ENCODE peak calls at places on chromosomes 6 and 20, in ten cellular contexts. One of them, this sample, is unnamed.

GRCh38 chr6:13729891-13730290 is 18.3 kb upstream of the RANBP9 start:
- DNase-seq in endothelial cell of umbilical vein: no peak
- DNase-seq in IMR-90: peak
- DNase-seq in endothelial cell: no peak
- DNase-seq in hepatocyte: no peak
- DNase-seq in astrocyte: peak
- DNase-seq in Caco-2: no peak
- DNase-seq in A549: no peak
- DNase-seq in WTC11: no peak
- DNase-seq in tibial artery: no peak
- DNase-seq in this sample: no peak

GRCh38 chr6:149884617-149885016 is 13.3 kb downstream of the RAET1E start:
- DNase-seq in endothelial cell of umbilical vein: no peak
- DNase-seq in IMR-90: no peak
- DNase-seq in endothelial cell: no peak
- DNase-seq in hepatocyte: no peak
- DNase-seq in astrocyte: no peak
- DNase-seq in Caco-2: no peak
- DNase-seq in A549: no peak
- DNase-seq in WTC11: no peak
- DNase-seq in tibial artery: no peak
- DNase-seq in this sample: no peak

GRCh38 chr6:24891004-24891403 is 44.8 kb downstream of the RIPOR2 start:
- DNase-seq in endothelial cell of umbilical vein: no peak
- DNase-seq in IMR-90: no peak
- DNase-seq in endothelial cell: no peak
- DNase-seq in hepatocyte: no peak
- DNase-seq in astrocyte: no peak
- DNase-seq in Caco-2: no peak
- DNase-seq in A549: no peak
- DNase-seq in WTC11: no peak
- DNase-seq in tibial artery: no peak
- DNase-seq in this sample: no peak

GRCh38 chr6:87378947-87379346 is 28.8 kb upstream of the CFAP206 start:
- DNase-seq in endothelial cell of umbilical vein: no peak
- DNase-seq in IMR-90: no peak
- DNase-seq in endothelial cell: no peak
- DNase-seq in hepatocyte: no peak
- DNase-seq in astrocyte: no peak
- DNase-seq in Caco-2: no peak
- DNase-seq in A549: no peak
- DNase-seq in WTC11: no peak
- DNase-seq in tibial artery: no peak
- DNase-seq in this sample: no peak

GRCh38 chr6:34020278-34020677 is 125.6 kb downstream of the GRM4 start:
- DNase-seq in endothelial cell of umbilical vein: no peak
- DNase-seq in IMR-90: no peak
- DNase-seq in endothelial cell: no peak
- DNase-seq in hepatocyte: no peak
- DNase-seq in astrocyte: no peak
- DNase-seq in Caco-2: no peak
- DNase-seq in A549: no peak
- DNase-seq in WTC11: no peak
- DNase-seq in tibial artery: no peak
- DNase-seq in this sample: no peak

GRCh38 chr20:4830696-4831095 is 109.0 kb downstream of the PRND start:
- DNase-seq in endothelial cell of umbilical vein: peak
- DNase-seq in IMR-90: no peak
- DNase-seq in endothelial cell: no peak
- DNase-seq in hepatocyte: no peak
- DNase-seq in astrocyte: no peak
- DNase-seq in Caco-2: no peak
- DNase-seq in A549: no peak
- DNase-seq in WTC11: no peak
- DNase-seq in tibial artery: no peak
- DNase-seq in this sample: no peak

GRCh38 chr6:5529733-5530132 is 268.4 kb downstream of the FARS2 start:
- DNase-seq in endothelial cell of umbilical vein: no peak
- DNase-seq in IMR-90: no peak
- DNase-seq in endothelial cell: no peak
- DNase-seq in hepatocyte: no peak
- DNase-seq in astrocyte: peak
- DNase-seq in Caco-2: no peak
- DNase-seq in A549: no peak
- DNase-seq in WTC11: no peak
- DNase-seq in tibial artery: no peak
- DNase-seq in this sample: no peak

GRCh38 chr6:38876470-38876869 is 161.4 kb downstream of the DNAH8 start:
- DNase-seq in endothelial cell of umbilical vein: no peak
- DNase-seq in IMR-90: no peak
- DNase-seq in endothelial cell: peak
- DNase-seq in hepatocyte: no peak
- DNase-seq in astrocyte: peak
- DNase-seq in Caco-2: no peak
- DNase-seq in A549: no peak
- DNase-seq in WTC11: no peak
- DNase-seq in tibial artery: no peak
- DNase-seq in this sample: no peak

GRCh38 chr6:161128680-161129196 is 137.2 kb downstream of the MAP3K4 start:
- DNase-seq in endothelial cell of umbilical vein: no peak
- DNase-seq in IMR-90: peak
- DNase-seq in endothelial cell: no peak
- DNase-seq in hepatocyte: no peak
- DNase-seq in astrocyte: peak
- DNase-seq in Caco-2: no peak
- DNase-seq in A549: no peak
- DNase-seq in WTC11: no peak
- DNase-seq in tibial artery: no peak
- DNase-seq in this sample: no peak

GRCh38 chr20:37071481-37071911 is 24.3 kb downstream of the RBL1 start:
- DNase-seq in endothelial cell of umbilical vein: no peak
- DNase-seq in IMR-90: peak
- DNase-seq in endothelial cell: no peak
- DNase-seq in hepatocyte: no peak
- DNase-seq in astrocyte: peak
- DNase-seq in Caco-2: no peak
- DNase-seq in A549: no peak
- DNase-seq in WTC11: no peak
- DNase-seq in tibial artery: no peak
- DNase-seq in this sample: no peak

GRCh38 chr20:1900321-1900791 is 5.1 kb downstream of the SIRPA start:
- DNase-seq in endothelial cell of umbilical vein: peak
- DNase-seq in IMR-90: peak
- DNase-seq in endothelial cell: peak
- DNase-seq in hepatocyte: peak
- DNase-seq in astrocyte: peak
- DNase-seq in Caco-2: peak
- DNase-seq in A549: peak
- DNase-seq in WTC11: peak
- DNase-seq in tibial artery: peak
- DNase-seq in this sample: no peak

GRCh38 chr20:46077642-46078305 is 12.0 kb downstream of the NCOA5 start:
- DNase-seq in endothelial cell of umbilical vein: no peak
- DNase-seq in IMR-90: no peak
- DNase-seq in endothelial cell: no peak
- DNase-seq in hepatocyte: no peak
- DNase-seq in astrocyte: no peak
- DNase-seq in Caco-2: no peak
- DNase-seq in A549: no peak
- DNase-seq in WTC11: no peak
- DNase-seq in tibial artery: no peak
- DNase-seq in this sample: no peak

GRCh38 chr6:21371676-21372161 is 221.8 kb upstream of the SOX4 start:
- DNase-seq in endothelial cell of umbilical vein: no peak
- DNase-seq in IMR-90: no peak
- DNase-seq in endothelial cell: no peak
- DNase-seq in hepatocyte: peak
- DNase-seq in astrocyte: peak
- DNase-seq in Caco-2: no peak
- DNase-seq in A549: no peak
- DNase-seq in WTC11: no peak
- DNase-seq in tibial artery: no peak
- DNase-seq in this sample: no peak

GRCh38 chr6:41517473-41517872 is 28.7 kb upstream of the FOXP4 start:
- DNase-seq in endothelial cell of umbilical vein: no peak
- DNase-seq in IMR-90: no peak
- DNase-seq in endothelial cell: no peak
- DNase-seq in hepatocyte: no peak
- DNase-seq in astrocyte: no peak
- DNase-seq in Caco-2: no peak
- DNase-seq in A549: no peak
- DNase-seq in WTC11: no peak
- DNase-seq in tibial artery: no peak
- DNase-seq in this sample: no peak

GRCh38 chr6:127514396-127515227 is 4.5 kb downstream of the MTCL3 start:
- DNase-seq in endothelial cell of umbilical vein: no peak
- DNase-seq in IMR-90: peak
- DNase-seq in endothelial cell: peak
- DNase-seq in hepatocyte: peak
- DNase-seq in astrocyte: peak
- DNase-seq in Caco-2: no peak
- DNase-seq in A549: no peak
- DNase-seq in WTC11: peak
- DNase-seq in tibial artery: no peak
- DNase-seq in this sample: no peak

GRCh38 chr6:88725111-88725711 is 238.2 kb downstream of the RNGTT start:
- DNase-seq in endothelial cell of umbilical vein: no peak
- DNase-seq in IMR-90: peak
- DNase-seq in endothelial cell: peak
- DNase-seq in hepatocyte: peak
- DNase-seq in astrocyte: peak
- DNase-seq in Caco-2: peak
- DNase-seq in A549: no peak
- DNase-seq in WTC11: peak
- DNase-seq in tibial artery: no peak
- DNase-seq in this sample: no peak
- TF ChIP-seq CTCF in endothelial cell of umbilical vein: no peak
- TF ChIP-seq CTCF in IMR-90: peak
- TF ChIP-seq CTCF in endothelial cell: peak
- TF ChIP-seq CTCF in hepatocyte: peak
- TF ChIP-seq CTCF in astrocyte: peak
- TF ChIP-seq CTCF in Caco-2: peak
- TF ChIP-seq CTCF in A549: no peak
- TF ChIP-seq CTCF in WTC11: peak
- TF ChIP-seq CTCF in tibial artery: no peak
- TF ChIP-seq CTCF in this sample: no peak

GRCh38 chr6:9611016-9611415 is 803.9 kb downstream of the TFAP2A start:
- DNase-seq in endothelial cell of umbilical vein: no peak
- DNase-seq in IMR-90: no peak
- DNase-seq in endothelial cell: no peak
- DNase-seq in hepatocyte: no peak
- DNase-seq in astrocyte: no peak
- DNase-seq in Caco-2: no peak
- DNase-seq in A549: no peak
- DNase-seq in WTC11: no peak
- DNase-seq in tibial artery: no peak
- DNase-seq in this sample: no peak
- TF ChIP-seq CTCF in endothelial cell of umbilical vein: no peak
- TF ChIP-seq CTCF in IMR-90: no peak
- TF ChIP-seq CTCF in endothelial cell: no peak
- TF ChIP-seq CTCF in hepatocyte: no peak
- TF ChIP-seq CTCF in astrocyte: no peak
- TF ChIP-seq CTCF in Caco-2: no peak
- TF ChIP-seq CTCF in A549: no peak
- TF ChIP-seq CTCF in WTC11: no peak
- TF ChIP-seq CTCF in tibial artery: no peak
- TF ChIP-seq CTCF in this sample: no peak

GRCh38 chr20:32508775-32509119 is 76.4 kb downstream of the NOL4L start:
- DNase-seq in endothelial cell of umbilical vein: no peak
- DNase-seq in IMR-90: no peak
- DNase-seq in endothelial cell: no peak
- DNase-seq in hepatocyte: no peak
- DNase-seq in astrocyte: no peak
- DNase-seq in Caco-2: no peak
- DNase-seq in A549: no peak
- DNase-seq in WTC11: no peak
- DNase-seq in tibial artery: no peak
- DNase-seq in this sample: no peak

GRCh38 chr20:32510601-32511357 is 74.4 kb downstream of the NOL4L start:
- DNase-seq in endothelial cell of umbilical vein: no peak
- DNase-seq in IMR-90: no peak
- DNase-seq in endothelial cell: peak
- DNase-seq in hepatocyte: peak
- DNase-seq in astrocyte: no peak
- DNase-seq in Caco-2: peak
- DNase-seq in A549: no peak
- DNase-seq in WTC11: no peak
- DNase-seq in tibial artery: no peak
- DNase-seq in this sample: no peak

GRCh38 chr20:32510120-32510600 is 75.0 kb downstream of the NOL4L start:
- DNase-seq in endothelial cell of umbilical vein: no peak
- DNase-seq in IMR-90: no peak
- DNase-seq in endothelial cell: no peak
- DNase-seq in hepatocyte: peak
- DNase-seq in astrocyte: no peak
- DNase-seq in Caco-2: peak
- DNase-seq in A549: no peak
- DNase-seq in WTC11: no peak
- DNase-seq in tibial artery: no peak
- DNase-seq in this sample: no peak

GRCh38 chr20:32507998-32508774 is 76.9 kb downstream of the NOL4L start:
- DNase-seq in endothelial cell of umbilical vein: no peak
- DNase-seq in IMR-90: no peak
- DNase-seq in endothelial cell: no peak
- DNase-seq in hepatocyte: no peak
- DNase-seq in astrocyte: no peak
- DNase-seq in Caco-2: no peak
- DNase-seq in A549: no peak
- DNase-seq in WTC11: no peak
- DNase-seq in tibial artery: no peak
- DNase-seq in this sample: no peak

DNA sequence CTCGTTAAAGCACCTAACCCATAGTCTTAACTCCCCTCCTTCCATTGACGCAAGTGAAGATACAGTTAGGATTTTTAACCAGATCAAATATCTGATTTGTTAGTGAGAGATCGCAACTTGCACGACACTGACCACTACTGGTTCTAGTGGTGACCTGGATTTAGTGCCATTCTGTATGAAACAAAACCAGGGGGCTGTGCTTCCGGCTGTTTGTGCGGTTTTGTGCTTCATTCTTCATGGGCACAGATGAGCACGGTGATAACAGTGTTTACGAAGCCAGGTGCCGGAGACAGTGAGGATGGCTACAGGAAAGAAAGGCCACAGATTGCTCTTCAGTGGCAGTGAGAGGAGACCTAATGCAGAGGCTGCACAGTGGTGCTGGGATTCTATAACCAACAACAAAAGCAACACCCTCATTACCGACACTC is 75.5 kb downstream of the NOL4L start:
- DNase-seq in endothelial cell of umbilical vein: peak
- DNase-seq in IMR-90: peak
- DNase-seq in endothelial cell: peak
- DNase-seq in hepatocyte: no peak
- DNase-seq in astrocyte: no peak
- DNase-seq in Caco-2: peak
- DNase-seq in A549: no peak
- DNase-seq in WTC11: no peak
- DNase-seq in tibial artery: no peak
- DNase-seq in this sample: no peak
- TF ChIP-seq CTCF in endothelial cell of umbilical vein: peak
- TF ChIP-seq CTCF in IMR-90: peak
- TF ChIP-seq CTCF in endothelial cell: no peak
- TF ChIP-seq CTCF in hepatocyte: peak
- TF ChIP-seq CTCF in astrocyte: no peak
- TF ChIP-seq CTCF in Caco-2: peak
- TF ChIP-seq CTCF in A549: peak
- TF ChIP-seq CTCF in WTC11: no peak
- TF ChIP-seq CTCF in tibial artery: no peak
- TF ChIP-seq CTCF in this sample: peak

GRCh38 chr6:133551436-133551835 is 310.3 kb downstream of the EYA4 start:
- DNase-seq in endothelial cell of umbilical vein: no peak
- DNase-seq in IMR-90: peak
- DNase-seq in endothelial cell: no peak
- DNase-seq in hepatocyte: no peak
- DNase-seq in astrocyte: no peak
- DNase-seq in Caco-2: no peak
- DNase-seq in A549: no peak
- DNase-seq in WTC11: no peak
- DNase-seq in tibial artery: no peak
- DNase-seq in this sample: no peak
- TF ChIP-seq CTCF in endothelial cell of umbilical vein: no peak
- TF ChIP-seq CTCF in IMR-90: peak
- TF ChIP-seq CTCF in endothelial cell: no peak
- TF ChIP-seq CTCF in hepatocyte: peak
- TF ChIP-seq CTCF in astrocyte: no peak
- TF ChIP-seq CTCF in Caco-2: no peak
- TF ChIP-seq CTCF in A549: no peak
- TF ChIP-seq CTCF in WTC11: no peak
- TF ChIP-seq CTCF in tibial artery: no peak
- TF ChIP-seq CTCF in this sample: no peak

This sample was measured in CD14-positive monocyte.